ENCODE peak calls at places on chromosomes 7 and 10, in five cellular contexts. G, C, Q, L and K are unnamed samples.

GRCh38 chr7:150375662-150376521 is 3.2 kb upstream of the ZNF775 start:
- DNase-seq in C (no peak), G (no peak), Q (no peak), L (no peak), K (peak)

GRCh38 chr7:99499356-99499712 is 747 bp downstream of the ZNF394 start:
- DNase-seq in Q (no peak), C (peak), L (no peak), G (no peak), K (no peak)

GRCh38 chr10:33421789-33422188 is 87.3 kb upstream of the NRP1 start:
- DNase-seq in C (peak), Q (no peak), G (no peak), L (no peak), K (no peak)

GRCh38 chr7:37110641-37111421 is 337.8 kb downstream of the ELMO1 start:
- DNase-seq in L (no peak), C (no peak), G (no peak), Q (no peak), K (no peak)

GRCh38 chr7:24965831-24966708 is 13.9 kb downstream of the OSBPL3 start:
- DNase-seq in C (no peak), Q (no peak), G (no peak), L (peak), K (peak)

GRCh38 chr10:77311186-77311585 is 326.4 kb downstream of the KCNMA1 start:
- DNase-seq in L (peak), C (no peak), G (no peak), Q (no peak), K (no peak)

GRCh38 chr7:44470628-44471245 is 19.7 kb downstream of the NUDCD3 start:
- DNase-seq in G (no peak), L (no peak), Q (no peak), C (no peak), K (no peak)

GRCh38 chr7:64574481-64575159 is 11.7 kb upstream of the ZNF680 start:
- DNase-seq in G (no peak), Q (no peak), L (no peak), C (peak), K (no peak)

GRCh38 chr7:64300641-64301405 is 12.9 kb upstream of the ZNF736 start:
- DNase-seq in L (no peak), C (no peak), Q (no peak), G (no peak), K (no peak)

GRCh38 chr7:102208826-102209225 is 77.8 kb upstream of the SH2B2 start:
- DNase-seq in Q (no peak), G (no peak), C (no peak), L (no peak), K (no peak)

GRCh38 chr7:127532151-127532550 is 53.2 kb downstream of the GCC1 start:
- DNase-seq in C (no peak), L (no peak), Q (no peak), G (no peak), K (no peak)

GRCh38 chr10:110074986-110075664 is 67.3 kb downstream of the ADD3 start:
- DNase-seq in Q (no peak), G (no peak), C (peak), L (no peak), K (no peak)

GRCh38 chr10:57849726-57850357 is 417.9 kb downstream of the IPMK start:
- DNase-seq in C (peak), L (no peak), G (no peak), Q (no peak), K (no peak)

GRCh38 chr7:54252256-54253035 is 289.7 kb upstream of the VSTM2A start:
- DNase-seq in C (no peak), L (no peak), G (no peak), Q (no peak), K (no peak)

GRCh38 chr10:89369142-89370105 is 8.4 kb upstream of the IFIT1B start:
- DNase-seq in C (peak), L (no peak), Q (peak), G (no peak), K (no peak)
- TF ChIP-seq CTCF in C (peak), L (no peak), Q (peak), G (peak), K (peak)

DNA sequence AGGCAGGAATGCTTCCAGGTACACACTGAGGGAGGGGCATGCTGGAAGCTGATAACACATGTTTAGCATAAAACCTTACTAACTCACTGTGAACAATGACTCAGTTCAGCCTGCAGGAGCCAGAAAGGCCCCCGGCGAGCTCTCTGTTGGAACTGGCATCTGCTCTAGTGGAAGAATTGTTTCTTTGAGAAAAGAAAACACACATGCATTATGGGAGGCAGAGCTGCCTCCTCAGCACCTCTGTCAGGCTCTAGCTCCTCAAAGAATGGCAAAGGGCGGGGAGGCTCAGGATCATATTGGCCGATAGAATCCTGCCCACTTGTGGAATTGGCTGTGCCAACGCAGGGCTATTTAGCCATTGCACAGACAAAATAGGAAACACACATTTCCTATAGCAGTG is 338.3 kb downstream of the CXCL12 start:
- DNase-seq in Q (no peak), L (no peak), G (no peak), C (no peak), K (no peak)
- TF ChIP-seq CTCF in Q (no peak), L (no peak), G (no peak), C (no peak), K (no peak)

DNA sequence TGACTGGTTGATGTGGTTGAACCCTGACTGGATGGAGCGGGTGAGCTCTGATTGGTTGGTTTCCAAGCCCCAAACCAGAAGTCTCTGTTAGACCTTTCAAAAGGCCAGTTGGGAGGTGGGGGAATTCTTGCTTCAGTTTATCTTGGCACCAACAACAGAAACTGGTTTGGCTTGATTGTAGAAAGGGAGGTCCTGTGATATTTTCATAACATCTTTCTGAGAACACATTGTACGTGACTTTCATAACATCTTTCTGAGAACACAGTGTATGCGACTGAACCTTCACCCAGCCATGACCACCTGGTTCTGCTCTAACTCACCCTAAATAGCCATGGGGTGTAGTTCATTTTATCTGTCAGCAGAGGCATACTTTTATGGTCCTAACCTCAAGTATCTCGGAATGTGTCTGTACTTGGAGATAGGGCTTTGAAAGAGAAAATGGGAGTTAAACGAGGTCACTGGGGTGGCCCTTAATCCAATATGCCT is 88.3 kb downstream of the GALNT17 start:
- DNase-seq in C (no peak), Q (no peak), L (no peak), G (no peak), K (no peak)
- TF ChIP-seq CTCF in C (no peak), Q (no peak), L (no peak), G (no peak), K (no peak)

GRCh38 chr10:99412100-99412499 is 18.3 kb downstream of the GOT1 start:
- DNase-seq in C (no peak), G (no peak), L (no peak), Q (peak), K (peak)
- TF ChIP-seq CTCF in C (no peak), G (no peak), L (no peak), Q (peak), K (no peak)

DNA sequence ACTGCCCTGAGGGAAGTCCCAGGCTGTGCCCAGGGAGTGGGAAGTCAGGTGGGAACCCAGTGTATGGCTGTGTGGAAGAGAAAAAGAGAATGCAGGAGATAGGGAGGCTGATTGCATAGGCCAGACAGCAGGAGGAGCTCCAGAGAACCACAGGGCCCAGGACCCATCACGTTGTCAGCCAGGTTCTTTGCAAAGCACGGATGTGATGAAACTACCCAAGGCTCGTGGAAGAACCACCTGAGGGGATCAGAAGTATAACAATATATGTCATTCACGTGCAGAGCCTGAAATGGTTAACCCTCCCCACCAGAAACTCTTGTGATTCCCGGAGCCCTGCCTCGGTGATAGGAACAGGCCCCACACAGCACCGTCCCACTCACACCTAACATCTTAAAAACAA is 83.6 kb downstream of the LARP4B start:
- DNase-seq in C (peak), Q (no peak), L (no peak), G (no peak), K (no peak)
- TF ChIP-seq CTCF in C (no peak), Q (no peak), L (no peak), G (no peak), K (peak)